ENCODE peak calls at places on chromosomes 12 and 14, in nine cellular contexts. K is CD8-positive, alpha-beta T cell; J is fibroblast of mammary gland; N is lower lobe of right lung; L is brain microvascular endothelial cell; B is body of pancreas; D is tibial artery; F is A549; X is cardiac muscle cell. A is an unnamed sample.

GRCh38 chr14:96960598-96961116 is 163.5 kb downstream of the VRK1 start:
- DNase-seq in J (no peak), B (no peak), D (no peak), F (no peak), L (no peak), N (no peak), X (no peak), K (no peak), A (no peak)

GRCh38 chr12:131092911-131093901 is 139.5 kb downstream of the ADGRD1 start:
- DNase-seq in J (no peak), X (no peak), B (no peak), D (peak; percentile 61), F (no peak), N (peak; percentile 44), K (no peak), L (no peak), A (no peak)

GRCh38 chr14:22865424-22866215 is 5.9 kb upstream of the LRP10 start:
- DNase-seq in K (no peak), X (no peak), B (no peak), L (no peak), N (peak; percentile 14), F (no peak), J (no peak), D (peak; percentile 10), A (no peak)

GRCh38 chr14:106681161-106681955 is 1155.0 kb downstream of the TMEM121 start:
- DNase-seq in L (no peak), N (no peak), K (no peak), J (no peak), F (no peak), X (no peak), B (no peak), D (no peak), A (no peak)

GRCh38 chr12:71472441-71472911 is 32.9 kb downstream of the LGR5 start:
- DNase-seq in L (no peak), F (no peak), X (no peak), J (peak; percentile 32), N (no peak), D (no peak), B (no peak), K (no peak), A (no peak)

GRCh38 chr12:3491938-3492867 is 1.2 kb downstream of the PRMT8 start:
- DNase-seq in N (peak; percentile 59), D (no peak), J (peak; percentile 29), X (peak; percentile 73), L (peak; percentile 25), K (peak; percentile 5), B (peak; percentile 55), F (peak; percentile 33), A (no peak)

GRCh38 chr12:26748412-26748740 is 84.6 kb downstream of the ITPR2 start:
- DNase-seq in B (no peak), L (no peak), D (no peak), K (no peak), J (no peak), X (no peak), F (no peak), N (no peak), A (no peak)

GRCh38 chr12:38477341-38478090 is 160.9 kb downstream of the ALG10B start:
- DNase-seq in K (no peak), J (no peak), D (no peak), N (no peak), B (no peak), L (no peak), X (no peak), F (no peak), A (no peak)

GRCh38 chr14:79101388-79101787 is 931.2 kb downstream of the NRXN3 start:
- DNase-seq in F (no peak), J (no peak), X (no peak), L (no peak), K (no peak), B (no peak), D (no peak), N (no peak), A (no peak)

GRCh38 chr12:41967668-41968649 is 176.7 kb downstream of the GXYLT1 start:
- DNase-seq in K (no peak), N (no peak), L (no peak), F (no peak), J (no peak), D (no peak), X (peak; percentile 32), B (no peak), A (no peak)

GRCh38 chr12:105426766-105427165 is 96.3 kb downstream of the C12orf75 start:
- DNase-seq in L (no peak), B (no peak), N (no peak), K (no peak), F (no peak), X (no peak), D (no peak), J (no peak), A (no peak)

GRCh38 chr12:25587346-25587745 is 34.3 kb upstream of the LMNTD1 start:
- DNase-seq in J (no peak), L (no peak), F (no peak), D (no peak), X (no peak), B (no peak), K (no peak), N (no peak), A (no peak)

GRCh38 chr12:25585662-25586061 is 32.6 kb upstream of the LMNTD1 start:
- DNase-seq in X (no peak), D (no peak), L (no peak), N (no peak), J (peak; percentile 54), F (no peak), B (no peak), K (no peak), A (no peak)

GRCh38 chr12:25581067-25581466 is 28.0 kb upstream of the LMNTD1 start:
- DNase-seq in J (no peak), L (no peak), D (no peak), B (no peak), N (no peak), K (no peak), X (no peak), F (no peak), A (no peak)

GRCh38 chr12:25585021-25585523 is 32.0 kb upstream of the LMNTD1 start:
- DNase-seq in X (peak; percentile 96), L (no peak), D (no peak), B (peak; percentile 68), J (peak; percentile 94), K (no peak), N (no peak), F (no peak), A (no peak)

GRCh38 chr12:25583545-25583944 is 30.5 kb upstream of the LMNTD1 start:
- DNase-seq in D (no peak), N (no peak), L (peak; percentile 12), J (peak; percentile 31), F (no peak), X (peak; percentile 81), K (no peak), B (peak; percentile 14), A (no peak)
- TF ChIP-seq CTCF in D (no peak), N (no peak), L (peak; percentile 49), J (peak; percentile 20), F (no peak), X (peak; percentile 35), K (no peak), B (no peak), A (no peak)

GRCh38 chr12:5796171-5797091 is 148.6 kb downstream of the ANO2 start:
- DNase-seq in F (peak; percentile 17), N (peak; percentile 56), D (no peak), L (no peak), K (no peak), J (no peak), B (peak; percentile 51), X (peak; percentile 2), A (no peak)
- TF ChIP-seq CTCF in F (peak; percentile 30), N (peak; percentile 68), D (peak; percentile 64), L (peak; percentile 67), K (peak; percentile 56), J (no peak), B (peak; percentile 68), X (peak; percentile 27), A (no peak)

GRCh38 chr14:83940253-83940652 is 1589.7 kb upstream of the FLRT2 start:
- DNase-seq in X (peak; percentile 10), N (no peak), L (no peak), F (no peak), K (no peak), B (peak; percentile 30), J (no peak), D (no peak), A (no peak)
- TF ChIP-seq CTCF in X (peak; percentile 14), N (no peak), L (no peak), F (no peak), K (no peak), B (no peak), J (no peak), D (no peak), A (no peak)

DNA sequence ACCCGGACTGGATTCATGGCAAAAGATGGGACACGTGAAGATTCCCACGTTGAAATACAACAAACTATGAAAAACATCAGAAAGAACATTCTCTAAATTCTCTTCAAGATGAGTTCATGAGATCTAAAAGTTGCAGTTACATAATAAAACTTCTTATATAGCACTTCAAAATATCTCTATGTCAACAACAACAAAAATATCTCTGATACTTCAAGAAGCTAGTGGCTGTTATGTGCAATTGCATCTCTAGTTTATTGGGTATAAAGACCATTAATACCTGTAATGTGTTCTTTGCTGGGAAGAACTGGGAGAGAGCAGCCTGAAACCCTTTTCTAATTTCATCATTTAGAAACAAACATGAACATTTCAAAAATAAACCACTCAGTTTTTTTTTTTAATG is 69.2 kb upstream of the RGS6 start:
- DNase-seq in D (no peak), F (no peak), N (no peak), X (no peak), L (no peak), B (no peak), K (no peak), J (no peak), A (no peak)
- TF ChIP-seq CTCF in D (peak; percentile 36), F (no peak), N (no peak), X (no peak), L (peak; percentile 9), B (no peak), K (no peak), J (peak; percentile 12), A (no peak)

DNA sequence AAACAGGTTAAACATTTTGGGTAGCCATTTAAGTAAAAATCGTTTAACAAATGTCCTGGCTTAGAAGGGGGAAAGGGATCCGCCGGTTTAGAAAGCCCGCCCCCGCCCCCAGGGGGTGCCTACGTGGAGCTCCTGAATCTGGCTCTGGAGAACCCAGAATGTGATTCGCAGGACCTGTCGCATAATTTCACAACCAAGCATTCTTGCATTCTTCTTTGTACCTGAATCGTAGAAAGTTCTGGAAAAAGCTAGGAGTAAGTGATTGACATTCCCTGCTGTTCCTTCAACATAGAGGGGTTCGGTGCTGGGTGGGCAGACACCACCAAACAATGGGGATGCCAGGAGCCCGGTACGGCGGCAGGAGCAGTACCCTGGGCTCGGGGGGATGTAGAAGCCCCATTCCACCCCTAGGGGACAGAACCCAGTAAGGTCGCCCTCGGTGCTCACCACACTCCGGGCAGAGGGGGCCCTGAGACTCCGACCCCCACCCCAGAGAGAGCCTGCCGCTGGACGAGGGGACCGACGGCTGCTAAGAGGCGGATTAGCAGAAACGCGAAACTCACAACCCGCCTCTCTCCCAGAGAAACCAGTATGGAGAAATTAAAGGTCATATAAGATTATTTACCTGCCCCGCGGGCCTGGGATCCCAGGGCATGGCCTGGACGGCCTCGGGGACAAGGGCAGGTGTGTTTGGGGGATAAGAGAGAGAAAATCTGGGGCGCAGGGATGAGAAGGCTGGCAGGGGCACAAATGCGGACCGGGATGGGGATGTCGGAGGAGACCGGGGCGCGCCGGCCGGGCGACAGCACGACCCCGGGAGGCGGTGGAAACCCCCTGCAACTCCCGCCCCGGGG is 547 bp downstream of the CSRP2 start:
- DNase-seq in J (no peak), N (peak; percentile 48), K (no peak), L (no peak), D (peak; percentile 71), X (peak; percentile 24), B (peak; percentile 34), F (peak; percentile 70), A (no peak)
- TF ChIP-seq CTCF in J (no peak), N (peak; percentile 26), K (no peak), L (peak; percentile 28), D (no peak), X (peak; percentile 15), B (peak; percentile 13), F (no peak), A (no peak)

A was measured in natural killer cell.